ENCODE peak calls at places on chromosomes 12 and 14, in nine cellular contexts. V is CD8-positive, alpha-beta memory T cell; W is CD8-positive, alpha-beta T cell; H is naive thymus-derived CD4-positive, alpha-beta T cell; D is mammary epithelial cell; Y is neuronal stem cell; B is effector memory CD4-positive, alpha-beta T cell; X is small intestine; O is HepG2. U is an unnamed sample.

GRCh38 chr12:62537544-62537943 is 70.9 kb downstream of the MON2 start:
- DNase-seq in V (no peak), W (no peak), H (no peak), D (peak; percentile 14), Y (no peak), B (no peak), X (peak; percentile 19), O (no peak), U (no peak)

GRCh38 chr12:12482150-12482761 is 80.4 kb downstream of the DUSP16 start:
- DNase-seq in V (peak; percentile 85), W (no peak), H (peak; percentile 88), D (no peak), Y (no peak), B (no peak), X (peak; percentile 37), O (no peak), U (no peak)

GRCh38 chr12:7349418-7349817 is 45.5 kb downstream of the ACSM4 start:
- DNase-seq in V (no peak), W (no peak), H (no peak), D (no peak), Y (no peak), B (no peak), X (no peak), O (no peak), U (no peak)

GRCh38 chr14:86777950-86778602 is 1214.9 kb downstream of the GALC start:
- DNase-seq in V (no peak), W (no peak), H (no peak), D (peak; percentile 49), Y (no peak), B (no peak), X (no peak), O (peak; percentile 60), U (no peak)

GRCh38 chr12:66441905-66442559 is 139.7 kb downstream of the HELB start:
- DNase-seq in V (no peak), W (no peak), H (no peak), D (no peak), Y (no peak), B (no peak), X (no peak), O (no peak), U (no peak)

GRCh38 chr12:46933947-46934346 is 108.2 kb upstream of the SLC38A4 start:
- DNase-seq in V (no peak), W (no peak), H (peak; percentile 2), D (peak; percentile 52), Y (peak; percentile 5), B (no peak), X (peak; percentile 10), O (peak; percentile 49), U (no peak)

GRCh38 chr12:92136883-92137582 is 8.6 kb downstream of the BTG1 start:
- DNase-seq in V (no peak), W (no peak), H (no peak), D (peak; percentile 87), Y (no peak), B (no peak), X (peak; percentile 60), O (peak; percentile 65), U (no peak)

GRCh38 chr12:122093098-122093883 is 14.7 kb downstream of the MLXIP start:
- DNase-seq in V (no peak), W (no peak), H (no peak), D (no peak), Y (no peak), B (no peak), X (no peak), O (no peak), U (no peak)

GRCh38 chr12:57759360-57759980 is 4.6 kb downstream of the MARCHF9 start:
- DNase-seq in V (no peak), W (no peak), H (peak; percentile 47), D (no peak), Y (no peak), B (no peak), X (peak; percentile 60), O (peak; percentile 53), U (peak; percentile 24)

GRCh38 chr12:75366629-75367028 is 24.3 kb upstream of the GLIPR1L2 start:
- DNase-seq in V (no peak), W (no peak), H (no peak), D (no peak), Y (no peak), B (no peak), X (no peak), O (no peak), U (no peak)

GRCh38 chr12:96395236-96395635 is 5.0 kb downstream of the CDK17 start:
- DNase-seq in V (no peak), W (no peak), H (no peak), D (no peak), Y (no peak), B (no peak), X (no peak), O (peak; percentile 12), U (no peak)

GRCh38 chr12:65093571-65093970 is 27.5 kb downstream of the WIF1 start:
- DNase-seq in V (no peak), W (no peak), H (no peak), D (no peak), Y (no peak), B (no peak), X (no peak), O (no peak), U (no peak)

GRCh38 chr14:37093364-37093763 is 79.0 kb downstream of the SLC25A21 start:
- DNase-seq in V (no peak), W (no peak), H (no peak), D (peak; percentile 12), Y (no peak), B (no peak), X (no peak), O (no peak), U (no peak)

GRCh38 chr14:71165121-71165574 is 257.9 kb downstream of the PCNX1 start:
- DNase-seq in V (no peak), W (no peak), H (no peak), D (peak; percentile 35), Y (no peak), B (no peak), X (peak; percentile 53), O (no peak), U (no peak)

GRCh38 chr12:96233941-96234461 is 39.8 kb downstream of the ELK3 start:
- DNase-seq in V (no peak), W (no peak), H (no peak), D (peak; percentile 46), Y (no peak), B (no peak), X (no peak), O (no peak), U (no peak)

GRCh38 chr12:117507547-117507946 is 146.1 kb upstream of the NOS1 start:
- DNase-seq in V (no peak), W (no peak), H (no peak), D (no peak), Y (no peak), B (no peak), X (peak; percentile 8), O (no peak), U (no peak)

DNA sequence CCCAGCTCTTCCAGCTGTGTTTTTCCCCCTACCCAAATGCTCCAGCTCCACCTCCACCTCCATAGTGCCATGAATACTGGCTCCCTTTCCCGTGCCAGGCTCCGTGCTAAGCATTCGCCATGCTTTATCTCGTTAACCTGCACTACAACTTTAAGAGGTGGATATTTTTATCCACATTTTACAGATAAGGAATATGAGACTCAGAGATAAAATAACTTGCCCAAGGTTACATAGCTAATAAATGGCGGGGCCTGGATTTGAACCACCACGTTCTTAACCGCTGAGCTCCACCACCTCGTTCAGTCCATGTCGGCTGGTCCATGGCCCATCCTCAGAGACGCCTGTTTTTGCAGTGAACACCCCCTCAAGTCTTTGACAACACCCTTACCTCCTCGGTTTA is 115.0 kb downstream of the ZFP36L1 start:
- DNase-seq in V (no peak), W (no peak), H (no peak), D (no peak), Y (no peak), B (no peak), X (peak; percentile 56), O (no peak), U (no peak)
- H3K4me1 ChIP-seq in V (peaks cover 20% of the 10 kb centered on the region), W (peaks cover 21% of the 10 kb centered on the region), H (peaks cover 18% of the 10 kb centered on the region), D (peaks cover 54% of the 10 kb centered on the region), Y (peaks cover 4% of the 10 kb centered on the region), B (peaks cover 17% of the 10 kb centered on the region), X (peaks cover 4% of the 10 kb centered on the region), O (peaks cover 55% of the 10 kb centered on the region), U (peaks cover 13% of the 10 kb centered on the region)

DNA sequence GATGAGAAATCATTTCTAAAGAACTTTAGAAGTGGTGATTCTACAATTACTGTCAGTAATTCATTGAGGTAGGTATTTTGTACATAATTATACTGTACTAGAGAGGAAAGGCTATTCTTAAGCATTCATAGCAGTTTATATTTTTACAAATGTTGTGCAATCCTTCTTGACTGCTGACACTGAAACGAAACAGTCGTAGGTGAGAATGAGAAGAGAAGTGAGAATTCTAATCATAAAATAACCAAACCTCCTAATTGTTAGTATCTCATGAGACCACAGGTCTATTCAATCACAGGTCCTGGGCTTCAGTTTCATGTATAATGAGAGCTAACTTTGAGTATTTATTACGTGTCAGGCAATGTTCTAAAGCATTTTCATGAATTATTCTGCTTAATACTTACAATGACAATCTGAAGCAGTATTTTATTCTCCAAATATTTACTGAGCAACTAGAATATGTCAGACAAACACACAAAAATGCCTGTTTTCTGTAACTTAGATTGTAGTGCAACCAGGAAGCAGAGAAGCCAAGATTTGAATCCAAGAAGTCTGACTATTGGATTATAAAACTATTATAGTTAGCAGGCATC is 24.4 kb downstream of the RERG start:
- DNase-seq in V (no peak), W (no peak), H (no peak), D (no peak), Y (no peak), B (no peak), X (no peak), O (no peak), U (no peak)
- H3K4me1 ChIP-seq in V (no peaks in the 10 kb centered on the region), W (no peaks in the 10 kb centered on the region), H (no peaks in the 10 kb centered on the region), D (no peaks in the 10 kb centered on the region), Y (no peaks in the 10 kb centered on the region), B (no peaks in the 10 kb centered on the region), X (no peaks in the 10 kb centered on the region), O (no peaks in the 10 kb centered on the region), U (peaks cover 23% of the 10 kb centered on the region)

GRCh38 chr14:61531741-61532505 is 163.4 kb upstream of the HIF1A start:
- DNase-seq in V (no peak), W (no peak), H (no peak), D (no peak), Y (no peak), B (no peak), X (peak; percentile 91), O (no peak), U (no peak)
- H3K4me1 ChIP-seq in V (peaks cover 10% of the 10 kb centered on the region), W (no peaks in the 10 kb centered on the region), H (peaks cover 4% of the 10 kb centered on the region), D (peaks cover 63% of the 10 kb centered on the region), Y (peaks cover 11% of the 10 kb centered on the region), B (no peaks in the 10 kb centered on the region), X (peaks cover 27% of the 10 kb centered on the region), O (peaks cover 67% of the 10 kb centered on the region), U (peaks cover 22% of the 10 kb centered on the region)

DNA sequence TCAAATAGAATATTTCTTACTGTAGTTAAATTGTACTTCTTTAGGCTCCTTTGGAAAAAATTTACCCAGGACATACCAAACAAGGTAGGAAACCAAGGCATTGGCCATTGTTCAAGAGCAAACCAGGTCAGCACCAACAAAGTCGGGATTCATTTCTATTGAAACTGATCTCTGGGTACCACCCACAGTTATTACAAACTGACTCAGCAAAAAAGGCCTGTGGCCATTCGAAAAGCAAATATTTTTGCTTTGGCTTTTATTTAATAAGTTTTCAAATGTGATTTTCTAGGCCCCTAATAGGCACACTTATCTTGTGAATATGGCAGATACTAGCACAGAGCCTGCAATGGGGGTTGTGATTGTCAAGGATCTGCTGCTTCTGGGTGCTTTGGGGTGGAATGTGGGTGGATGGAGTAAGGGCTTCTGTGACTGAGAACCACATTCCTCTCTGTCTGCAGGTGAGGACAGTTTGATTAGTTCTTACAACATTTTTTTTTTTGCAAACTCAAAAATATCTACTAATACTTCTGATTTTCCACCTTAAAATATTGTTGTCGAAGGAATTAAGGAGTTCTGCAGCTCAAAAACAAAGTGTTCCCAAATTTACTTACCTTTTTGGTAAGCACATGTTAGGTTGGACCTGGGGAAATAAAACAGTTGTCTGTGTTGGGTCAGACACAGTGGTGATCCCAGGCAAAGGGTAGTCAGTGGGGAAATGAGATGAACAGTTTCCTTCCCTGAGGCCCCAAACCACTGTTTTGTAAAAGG is 45.1 kb downstream of the FLRT2 start:
- DNase-seq in V (no peak), W (no peak), H (no peak), D (no peak), Y (no peak), B (no peak), X (no peak), O (no peak), U (no peak)
- H3K4me1 ChIP-seq in V (no peaks in the 10 kb centered on the region), W (no peaks in the 10 kb centered on the region), H (no peaks in the 10 kb centered on the region), D (peaks cover 32% of the 10 kb centered on the region), Y (peaks cover 6% of the 10 kb centered on the region), B (no peaks in the 10 kb centered on the region), X (no peaks in the 10 kb centered on the region), O (no peaks in the 10 kb centered on the region), U (no peaks in the 10 kb centered on the region)